ENCODE peak calls at places on chromosome 19, in four cellular contexts. R, Q, X and H are unnamed samples.

GRCh38 chr19:4534836-4535658 is at the start of gene PLIN5:
- DNase-seq in R (peak; percentile 89), X (peak; percentile 75), Q (peak; percentile 85), H (peak; percentile 93)

GRCh38 chr19:4657262-4657661 is 12.9 kb downstream of the MYDGF start:
- DNase-seq in R (no peak), X (no peak), Q (no peak), H (no peak)

GRCh38 chr19:2167896-2168618 is 4.3 kb downstream of the DOT1L start:
- DNase-seq in Q (no peak), X (peak; percentile 90), R (peak; percentile 44), H (no peak)

GRCh38 chr19:41221514-41222205 is 2.6 kb downstream of the AXL start:
- DNase-seq in Q (no peak), X (no peak), R (no peak), H (no peak)

GRCh38 chr19:48970923-48971395 is 5.8 kb downstream of the FTL start:
- DNase-seq in Q (peak; percentile 93), X (peak; percentile 89), R (peak; percentile 85), H (peak; percentile 92)

GRCh38 chr19:39401549-39402416 is 4.9 kb upstream of the ZFP36 start:
- DNase-seq in Q (peak; percentile 93), R (peak; percentile 86), X (peak; percentile 75), H (peak; percentile 83)

GRCh38 chr19:47239610-47240296 is 8.8 kb upstream of the BBC3 start:
- DNase-seq in R (peak; percentile 31), X (peak; percentile 89), Q (peak; percentile 69), H (peak; percentile 83)

GRCh38 chr19:9943744-9944143 is 7.4 kb upstream of the OLFM2 start:
- DNase-seq in X (no peak), R (no peak), Q (no peak), H (no peak)

GRCh38 chr19:48745208-48745995 is 1.3 kb downstream of the IZUMO1 start:
- DNase-seq in X (peak; percentile 82), Q (peak; percentile 68), R (peak; percentile 81), H (peak; percentile 91)

GRCh38 chr19:308471-309205 is 17.4 kb upstream of the PLPP2 start:
- DNase-seq in R (no peak), X (no peak), Q (no peak), H (no peak)

GRCh38 chr19:51660975-51661600 is 14.5 kb upstream of the SIGLEC14 start:
- DNase-seq in Q (peak; percentile 92), X (peak; percentile 91), R (peak; percentile 73), H (peak; percentile 64)

GRCh38 chr19:35533822-35534521 is 716 bp downstream of the GAPDHS start:
- DNase-seq in Q (peak; percentile 37), X (peak; percentile 80), R (no peak), H (peak; percentile 58)

GRCh38 chr19:57830071-57830602 is at the start of gene ZNF587B:
- DNase-seq in R (peak; percentile 67), Q (peak; percentile 90), X (peak; percentile 80), H (peak; percentile 60)

GRCh38 chr19:4328243-4328990 is 10.2 kb downstream of the STAP2 start:
- DNase-seq in Q (peak; percentile 97), X (peak; percentile 94), R (peak; percentile 95), H (peak; percentile 97)

GRCh38 chr19:42323852-42324654 is 1.4 kb upstream of the MEGF8 start:
- DNase-seq in X (peak; percentile 42), Q (no peak), R (peak; percentile 28), H (peak; percentile 75)

GRCh38 chr19:34171539-34171876 is 796 bp upstream of the LSM14A start:
- DNase-seq in X (peak; percentile 89), Q (no peak), R (no peak), H (no peak)

GRCh38 chr19:4911786-4912672 is 2.7 kb downstream of the UHRF1 start:
- DNase-seq in R (peak; percentile 82), X (peak; percentile 100), Q (peak; percentile 86), H (peak; percentile 40)

GRCh38 chr19:35006342-35006998 is 6.3 kb downstream of the GRAMD1A start:
- DNase-seq in R (no peak), Q (peak; percentile 82), X (no peak), H (peak; percentile 79)

GRCh38 chr19:3154957-3155736 is 19.3 kb downstream of the GNA15 start:
- DNase-seq in X (peak; percentile 99), Q (no peak), R (no peak), H (no peak)

GRCh38 chr19:41699231-41699967 is 9.0 kb upstream of the CEACAM5 start:
- DNase-seq in R (no peak), X (no peak), Q (no peak), H (no peak)

GRCh38 chr19:39078436-39079200 is 5.5 kb upstream of the ACP7 start:
- DNase-seq in X (peak; percentile 95), R (no peak), Q (no peak), H (no peak)

GRCh38 chr19:38031423-38031770 is 124.4 kb downstream of the SIPA1L3 start:
- DNase-seq in X (no peak), R (no peak), Q (no peak), H (no peak)

GRCh38 chr19:29188704-29189375 is 24.1 kb downstream of the UQCRFS1 start:
- DNase-seq in X (peak; percentile 51), Q (peak; percentile 20), R (no peak), H (no peak)

GRCh38 chr19:40600086-40600917 is 867 bp upstream of the LTBP4 start:
- DNase-seq in R (peak; percentile 50), X (no peak), Q (no peak), H (peak; percentile 40)

GRCh38 chr19:42284066-42284501 is 15.0 kb downstream of the CIC start:
- DNase-seq in X (peak; percentile 92), Q (peak; percentile 94), R (peak; percentile 90), H (peak; percentile 94)

GRCh38 chr19:1824252-1824622 is 12.2 kb upstream of the ATP8B3 start:
- DNase-seq in R (no peak), X (no peak), Q (no peak), H (no peak)

GRCh38 chr19:12884926-12885748 is 1.9 kb downstream of the KLF1 start:
- DNase-seq in X (peak; percentile 74), R (peak; percentile 94), Q (peak; percentile 91), H (peak; percentile 99)

GRCh38 chr19:49057636-49058234 is at the start of gene CGB7:
- DNase-seq in X (peak; percentile 82), Q (peak; percentile 78), R (no peak), H (peak; percentile 62)

GRCh38 chr19:35868172-35868822 is at the start of gene APLP1:
- DNase-seq in Q (peak; percentile 85), R (peak; percentile 25), X (peak; percentile 68), H (peak; percentile 93)